ENCODE peak calls at places on chromosomes 7 and 10, in five cellular contexts. U is AG10803, W is progenitor cell of endocrine pancreas, H is GM23338, B is esophagus muscularis mucosa. N is an unnamed sample.

GRCh38 chr7:116528008-116528789 is 3.4 kb downstream of the CAV1 start:
- DNase-seq in H (no peak), U (peak), W (no peak), B (no peak), N (no peak)

GRCh38 chr10:110005716-110006115 is 2.1 kb upstream of the ADD3 start:
- DNase-seq in W (peak), U (peak), H (peak), B (no peak), N (no peak)

GRCh38 chr7:7569113-7569527 is 2.4 kb downstream of the MIOS start:
- DNase-seq in U (no peak), H (no peak), W (no peak), B (no peak), N (no peak)

GRCh38 chr10:12656518-12657142 is 307.3 kb downstream of the CAMK1D start:
- DNase-seq in W (no peak), H (peak), B (no peak), U (peak), N (no peak)

GRCh38 chr7:129778770-129779601 is 167.5 kb downstream of the NRF1 start:
- DNase-seq in H (no peak), B (no peak), U (no peak), W (no peak), N (no peak)

GRCh38 chr7:28358423-28358868 is 53.9 kb upstream of the CREB5 start:
- DNase-seq in W (no peak), U (peak), B (peak), H (peak), N (no peak)

GRCh38 chr10:109883859-109884771 is 39.2 kb downstream of the XPNPEP1 start:
- DNase-seq in H (peak), W (peak), U (peak), B (no peak), N (peak)

GRCh38 chr10:75379234-75379724 is 22.3 kb downstream of the ZNF503 start:
- DNase-seq in W (no peak), U (peak), H (no peak), B (no peak), N (no peak)

GRCh38 chr10:6497524-6498140 is 82.4 kb downstream of the PRKCQ start:
- DNase-seq in W (no peak), H (no peak), U (no peak), B (peak), N (no peak)

GRCh38 chr7:66627876-66628360 is 763 bp upstream of the KCTD7 start:
- DNase-seq in H (no peak), U (no peak), W (no peak), B (peak), N (no peak)

GRCh38 chr7:25752967-25753791 is 398.8 kb upstream of the NFE2L3 start:
- DNase-seq in B (peak), W (no peak), U (no peak), H (peak), N (peak)

GRCh38 chr10:15472431-15473400 is 101.6 kb upstream of the FAM171A1 start:
- DNase-seq in H (peak), B (no peak), U (peak), W (no peak), N (no peak)

GRCh38 chr10:78617633-78618032 is 451.1 kb upstream of the ZMIZ1 start:
- DNase-seq in B (no peak), H (no peak), W (no peak), U (no peak), N (no peak)

GRCh38 chr7:128108641-128109423 is 77.6 kb upstream of the LRRC4 start:
- DNase-seq in W (no peak), B (no peak), H (no peak), U (no peak), N (no peak)

GRCh38 chr10:128087146-128087883 is 38.9 kb downstream of the MKI67 start:
- DNase-seq in B (no peak), U (peak), W (no peak), H (no peak), N (no peak)
- TF ChIP-seq CTCF in B (no peak), U (no peak), W (no peak), H (no peak), N (no peak)

DNA sequence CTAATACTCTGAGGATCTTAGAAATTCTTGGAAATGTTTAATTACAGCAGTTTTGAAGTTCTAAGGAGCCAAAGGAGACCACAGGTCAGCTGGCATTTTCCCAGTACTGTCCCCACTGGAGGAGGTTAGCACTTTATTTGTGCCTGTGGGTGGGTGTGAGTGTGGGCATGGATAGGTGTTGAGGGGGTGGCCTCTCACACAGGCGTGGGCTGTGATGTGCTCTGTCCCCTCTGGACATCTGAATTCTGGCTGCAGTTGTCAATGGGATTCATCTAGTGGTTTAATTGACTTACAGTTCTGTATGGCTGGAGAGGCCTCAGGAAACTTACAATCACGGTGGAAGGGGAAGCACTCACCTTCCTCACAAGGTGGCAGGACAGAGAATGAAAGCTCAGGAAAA is 135.4 kb upstream of the NAMPT start:
- DNase-seq in W (no peak), B (no peak), H (no peak), U (no peak), N (no peak)
- TF ChIP-seq CTCF in W (no peak), B (no peak), H (no peak), U (no peak), N (no peak)

GRCh38 chr7:45865594-45866410 is 7.1 kb downstream of the CCDC201 start:
- DNase-seq in H (no peak), B (no peak), U (no peak), W (no peak), N (no peak)

GRCh38 chr7:45867471-45867870 is 5.4 kb downstream of the CCDC201 start:
- DNase-seq in W (no peak), U (no peak), H (no peak), B (no peak), N (no peak)

GRCh38 chr7:45869426-45869825 is 3.5 kb downstream of the CCDC201 start:
- DNase-seq in U (no peak), H (no peak), B (no peak), W (no peak), N (no peak)

GRCh38 chr7:45863715-45864114 is 9.2 kb downstream of the CCDC201 start:
- DNase-seq in W (no peak), U (no peak), B (no peak), H (peak), N (no peak)
- TF ChIP-seq CTCF in W (peak), U (no peak), B (no peak), H (peak), N (no peak)

DNA sequence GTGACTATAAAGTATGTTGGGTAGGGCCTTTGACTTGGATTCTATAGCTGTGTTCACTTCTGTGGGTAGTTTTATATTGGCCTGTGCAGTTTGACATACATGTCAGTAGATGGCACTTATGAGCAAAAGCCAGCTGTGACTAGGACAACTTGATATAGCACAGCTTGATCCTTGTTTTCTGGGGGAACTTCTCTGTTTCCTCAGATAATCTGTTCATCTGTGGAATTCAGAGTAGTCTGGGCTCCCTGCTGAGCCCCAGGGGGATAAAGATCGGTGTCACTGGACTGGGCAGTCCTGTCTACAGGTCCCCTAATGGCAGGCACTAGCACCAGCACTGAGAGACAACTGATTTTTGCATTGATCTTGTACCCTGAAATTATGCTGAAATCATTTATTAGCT is 25.4 kb downstream of the CYP2C9 start:
- DNase-seq in H (peak), U (peak), B (no peak), W (no peak), N (no peak)
- TF ChIP-seq CTCF in H (peak), U (peak), B (peak), W (peak), N (peak)

GRCh38 chr7:15921576-15921975 is 235.1 kb upstream of the MEOX2 start:
- DNase-seq in U (peak), H (no peak), B (no peak), W (no peak), N (no peak)
- TF ChIP-seq CTCF in U (no peak), H (no peak), B (no peak), W (no peak), N (no peak)

DNA sequence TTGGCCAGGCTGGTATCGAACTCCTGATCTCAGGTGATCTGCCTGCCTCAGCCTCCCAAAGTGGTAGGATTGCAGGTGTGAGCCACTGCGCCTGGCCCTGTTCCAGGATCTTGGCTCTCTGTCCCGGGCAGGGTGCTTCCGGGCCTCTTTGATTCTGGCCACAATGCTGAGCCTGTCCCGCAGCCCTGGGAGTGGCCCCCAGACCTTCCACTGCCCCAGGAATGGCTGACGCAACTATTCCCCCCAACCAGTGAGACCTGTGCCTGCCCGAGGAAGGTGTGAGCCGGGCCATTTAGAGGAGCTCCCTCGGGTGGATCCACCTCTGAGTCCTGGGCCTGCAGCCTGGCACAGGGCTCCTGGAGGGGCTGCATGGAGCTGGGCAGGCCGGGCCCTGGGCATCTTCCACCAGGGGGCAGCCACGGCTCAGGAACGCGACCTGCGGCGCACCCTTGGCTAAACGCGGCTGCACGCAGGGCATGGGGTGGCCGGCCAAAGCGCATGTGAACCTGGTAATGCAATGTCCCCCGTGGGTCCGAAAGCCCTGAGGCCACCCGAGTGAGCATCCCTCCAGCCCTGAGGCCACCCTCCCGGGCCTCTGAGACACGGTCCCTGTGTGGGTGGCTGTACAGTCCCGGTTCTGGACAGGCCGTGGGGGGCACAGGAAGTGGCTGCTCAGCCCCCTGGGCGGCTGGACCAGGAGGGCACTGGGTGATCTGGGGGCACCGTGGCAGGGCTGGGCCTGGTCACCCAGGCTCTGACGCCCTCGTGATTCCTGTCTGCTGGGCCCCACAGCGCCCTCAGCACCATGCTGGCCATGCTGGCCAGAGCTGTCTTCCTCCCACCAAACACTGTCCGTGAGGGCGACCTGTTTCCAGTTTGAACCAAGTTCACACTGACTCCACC is 24.8 kb downstream of the GRIFIN start:
- DNase-seq in W (peak), U (peak), H (peak), B (no peak), N (peak)
- TF ChIP-seq CTCF in W (peak), U (peak), H (peak), B (peak), N (peak)

DNA sequence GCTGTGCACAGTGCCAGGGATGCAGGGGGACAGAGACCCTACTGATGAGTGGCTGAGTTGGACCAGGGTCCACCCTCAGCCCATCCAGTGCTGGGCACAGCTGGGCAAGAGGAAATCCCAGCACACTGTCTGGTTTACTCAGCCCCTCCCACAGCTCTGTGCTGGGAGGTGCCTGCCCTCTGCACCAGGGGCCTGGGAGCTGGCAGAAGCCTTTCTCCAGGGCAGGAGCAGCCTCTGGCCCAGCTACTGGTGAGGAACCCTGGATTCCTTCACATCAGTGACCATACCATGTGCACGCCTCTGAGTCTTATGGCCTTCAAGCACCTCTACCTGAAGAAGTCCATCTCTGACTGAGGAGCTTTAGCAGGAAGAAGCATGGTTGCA is 25.9 kb upstream of the C10orf71 start:
- DNase-seq in U (no peak), W (no peak), H (no peak), B (no peak), N (no peak)
- TF ChIP-seq CTCF in U (no peak), W (no peak), H (no peak), B (no peak), N (no peak)

N was measured in mesothelial cell of epicardium.